ENCODE peak calls at places on chromosome 22, in six cellular contexts. Y is A549, K is kidney, V is cardiac fibroblast, N is suprapubic skin, H is sigmoid colon. Z is an unnamed sample.

GRCh38 chr22:39468487-39469325 is 11.9 kb downstream of the MGAT3 start:
- DNase-seq in Y (no peak), K (no peak), V (no peak), N (no peak), H (no peak), Z (no peak)

GRCh38 chr22:39519681-39520053 is 695 bp upstream of the ATF4 start:
- DNase-seq in Y (peak), K (peak), V (no peak), N (no peak), H (peak), Z (peak)

GRCh38 chr22:20653012-20653794 is 120.7 kb upstream of the SERPIND1 start:
- DNase-seq in Y (no peak), K (peak), V (no peak), N (no peak), H (peak), Z (no peak)

GRCh38 chr22:24109649-24110048 is 71.6 kb upstream of the SUSD2 start:
- DNase-seq in Y (no peak), K (no peak), V (no peak), N (no peak), H (no peak), Z (no peak)

GRCh38 chr22:44463151-44463550 is 34.9 kb downstream of the RTL6 start:
- DNase-seq in Y (no peak), K (peak), V (no peak), N (no peak), H (no peak), Z (no peak)

GRCh38 chr22:40627612-40628011 is 8.9 kb downstream of the MRTFA start:
- DNase-seq in Y (no peak), K (no peak), V (no peak), N (no peak), H (no peak), Z (no peak)

GRCh38 chr22:18005201-18005926 is 19.0 kb downstream of the MICAL3 start:
- DNase-seq in Y (no peak), K (no peak), V (no peak), N (no peak), H (no peak), Z (no peak)

GRCh38 chr22:40281717-40282116 is 64.6 kb upstream of the ADSL start:
- DNase-seq in Y (no peak), K (no peak), V (no peak), N (no peak), H (no peak), Z (no peak)

GRCh38 chr22:38471237-38471636 is 3.3 kb downstream of the KDELR3 start:
- DNase-seq in Y (no peak), K (peak), V (no peak), N (no peak), H (no peak), Z (no peak)

GRCh38 chr22:40855960-40856512 is 403 bp downstream of the ST13 start:
- DNase-seq in Y (peak), K (peak), V (peak), N (no peak), H (peak), Z (no peak)

GRCh38 chr22:45549739-45550138 is 47.1 kb downstream of the FBLN1 start:
- DNase-seq in Y (no peak), K (peak), V (peak), N (no peak), H (no peak), Z (no peak)

GRCh38 chr22:38694049-38694448 is 6.7 kb downstream of the JOSD1 start:
- DNase-seq in Y (no peak), K (no peak), V (no peak), N (no peak), H (no peak), Z (no peak)

GRCh38 chr22:44583854-44584253 is 85.8 kb upstream of the RTL6 start:
- DNase-seq in Y (no peak), K (peak), V (no peak), N (peak), H (peak), Z (no peak)

GRCh38 chr22:21982338-21982965 is at the start of gene TOP3B:
- DNase-seq in Y (peak), K (peak), V (peak), N (peak), H (peak), Z (peak)

GRCh38 chr22:45629469-45630089 is 42.1 kb upstream of the ATXN10 start:
- DNase-seq in Y (no peak), K (peak), V (no peak), N (no peak), H (no peak), Z (no peak)

GRCh38 chr22:19965771-19966709 is 24.4 kb upstream of the TXNRD2 start:
- DNase-seq in Y (no peak), K (peak), V (no peak), N (no peak), H (no peak), Z (peak)

GRCh38 chr22:43449205-43449830 is 37.5 kb downstream of the MPPED1 start:
- DNase-seq in Y (no peak), K (no peak), V (no peak), N (no peak), H (no peak), Z (no peak)

GRCh38 chr22:39414886-39415285 is 15.3 kb downstream of the TAB1 start:
- DNase-seq in Y (no peak), K (peak), V (no peak), N (no peak), H (no peak), Z (no peak)

DNA sequence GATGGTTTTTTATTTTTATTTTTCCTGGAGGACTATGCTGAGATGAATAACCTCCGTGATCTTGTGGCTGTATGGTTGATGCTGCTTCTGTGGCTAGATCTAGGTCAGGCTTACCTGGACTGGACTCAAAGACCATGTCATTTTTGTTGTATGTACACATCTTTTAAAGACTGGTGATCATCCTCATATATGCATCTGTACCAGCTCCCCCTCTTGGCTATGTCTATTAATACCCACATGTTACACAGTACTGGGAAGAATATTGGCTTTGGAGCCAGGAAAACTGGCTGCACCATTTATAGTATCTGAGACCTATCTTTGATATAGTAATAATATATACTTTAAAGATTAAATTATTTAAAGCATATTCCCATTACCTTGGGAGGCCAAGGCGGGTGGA is 18.4 kb upstream of the PITPNB start:
- DNase-seq in Y (no peak), K (no peak), V (no peak), N (no peak), H (no peak), Z (peak)
- TF ChIP-seq CTCF in Y (no peak), K (no peak), V (peak), N (no peak), H (no peak), Z (no peak)

DNA sequence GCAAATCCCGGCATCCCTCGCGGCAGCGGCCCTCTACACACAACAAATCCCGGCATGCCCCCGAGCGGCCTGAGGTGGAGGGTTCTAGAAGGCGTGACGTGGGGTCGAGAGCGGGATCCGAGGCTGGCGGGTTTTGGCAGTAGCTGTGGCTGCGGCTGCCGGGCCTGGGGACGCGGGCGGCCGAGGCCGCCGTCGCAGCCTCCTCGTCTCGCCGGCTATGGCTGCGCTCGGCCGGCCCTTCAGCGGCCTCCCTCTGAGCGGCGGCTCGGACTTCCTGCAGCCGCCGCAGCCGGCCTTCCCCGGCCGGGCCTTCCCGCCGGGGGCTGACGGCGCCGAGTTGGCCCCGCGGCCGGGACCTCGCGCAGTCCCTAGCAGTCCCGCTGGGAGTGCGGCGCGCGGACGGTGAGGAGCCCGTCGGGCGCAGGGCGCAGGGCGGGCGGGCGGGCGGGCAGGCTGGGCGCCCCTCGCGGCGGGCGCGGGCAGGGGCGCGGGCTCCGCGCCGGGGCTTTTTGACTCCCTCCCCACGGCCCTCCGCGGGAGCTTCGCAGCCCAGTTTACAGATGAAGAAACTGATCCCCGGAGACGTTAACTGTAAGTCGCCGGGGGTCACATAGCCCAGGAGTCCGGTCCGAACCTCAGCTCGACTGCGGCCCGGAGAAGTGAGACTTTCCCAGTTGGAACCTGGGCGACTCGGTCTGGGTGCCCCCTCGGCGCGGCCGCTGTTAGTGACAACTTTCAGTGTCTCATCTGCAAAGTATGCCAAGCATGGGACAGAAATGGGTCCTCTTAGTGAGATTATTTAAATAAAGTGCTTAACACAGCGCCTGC is at the start of gene CCDC117:
- DNase-seq in Y (peak), K (peak), V (peak), N (peak), H (peak), Z (peak)
- H3K4me3 ChIP-seq in Y (peak), K (peak), V (peak), N (peak), H (peak), Z (peak)

DNA sequence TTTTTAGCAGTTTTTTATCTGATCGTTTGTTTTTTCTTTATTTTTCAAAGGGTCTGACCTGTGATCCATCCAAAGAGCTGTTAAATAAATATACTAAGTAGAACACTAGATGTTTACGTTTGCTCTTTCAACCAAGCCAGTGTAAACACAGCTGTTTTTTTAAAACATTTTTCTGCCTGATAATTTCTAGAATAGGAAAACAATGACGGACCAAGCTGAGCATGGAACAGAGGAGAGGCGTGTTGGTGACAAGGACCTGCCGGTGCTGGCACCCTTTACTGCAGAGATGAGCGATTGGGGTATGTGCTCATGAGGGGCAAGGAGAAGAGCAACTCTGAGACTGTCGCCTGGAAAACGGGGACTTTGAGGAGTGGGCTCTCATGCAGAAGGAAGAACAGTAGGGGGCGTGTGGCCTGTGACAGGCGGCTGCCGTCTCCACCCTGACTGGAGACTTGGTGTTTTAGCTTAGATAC is 28.6 kb upstream of the PANX2 start:
- DNase-seq in Y (no peak), K (no peak), V (no peak), N (no peak), H (peak), Z (no peak)
- TF ChIP-seq CTCF in Y (no peak), K (no peak), V (no peak), N (no peak), H (no peak), Z (no peak)

GRCh38 chr22:35835267-35835997 is 117.8 kb downstream of the APOL5 start:
- DNase-seq in Y (no peak), K (no peak), V (peak), N (no peak), H (no peak), Z (peak)

GRCh38 chr22:35835998-35836691 is 118.5 kb downstream of the APOL5 start:
- DNase-seq in Y (peak), K (no peak), V (peak), N (no peak), H (peak), Z (peak)

GRCh38 chr22:35838849-35839646 is 121.4 kb downstream of the APOL5 start:
- DNase-seq in Y (peak), K (no peak), V (peak), N (no peak), H (peak), Z (peak)

GRCh38 chr22:35839811-35840739 is 122.4 kb downstream of the APOL5 start:
- DNase-seq in Y (peak), K (peak), V (peak), N (peak), H (peak), Z (peak)

GRCh38 chr22:35837328-35837727 is 119.7 kb downstream of the APOL5 start:
- DNase-seq in Y (no peak), K (no peak), V (peak), N (no peak), H (no peak), Z (no peak)
- H3K4me3 ChIP-seq in Y (peak), K (no peak), V (peak), N (no peak), H (no peak), Z (peak)

DNA sequence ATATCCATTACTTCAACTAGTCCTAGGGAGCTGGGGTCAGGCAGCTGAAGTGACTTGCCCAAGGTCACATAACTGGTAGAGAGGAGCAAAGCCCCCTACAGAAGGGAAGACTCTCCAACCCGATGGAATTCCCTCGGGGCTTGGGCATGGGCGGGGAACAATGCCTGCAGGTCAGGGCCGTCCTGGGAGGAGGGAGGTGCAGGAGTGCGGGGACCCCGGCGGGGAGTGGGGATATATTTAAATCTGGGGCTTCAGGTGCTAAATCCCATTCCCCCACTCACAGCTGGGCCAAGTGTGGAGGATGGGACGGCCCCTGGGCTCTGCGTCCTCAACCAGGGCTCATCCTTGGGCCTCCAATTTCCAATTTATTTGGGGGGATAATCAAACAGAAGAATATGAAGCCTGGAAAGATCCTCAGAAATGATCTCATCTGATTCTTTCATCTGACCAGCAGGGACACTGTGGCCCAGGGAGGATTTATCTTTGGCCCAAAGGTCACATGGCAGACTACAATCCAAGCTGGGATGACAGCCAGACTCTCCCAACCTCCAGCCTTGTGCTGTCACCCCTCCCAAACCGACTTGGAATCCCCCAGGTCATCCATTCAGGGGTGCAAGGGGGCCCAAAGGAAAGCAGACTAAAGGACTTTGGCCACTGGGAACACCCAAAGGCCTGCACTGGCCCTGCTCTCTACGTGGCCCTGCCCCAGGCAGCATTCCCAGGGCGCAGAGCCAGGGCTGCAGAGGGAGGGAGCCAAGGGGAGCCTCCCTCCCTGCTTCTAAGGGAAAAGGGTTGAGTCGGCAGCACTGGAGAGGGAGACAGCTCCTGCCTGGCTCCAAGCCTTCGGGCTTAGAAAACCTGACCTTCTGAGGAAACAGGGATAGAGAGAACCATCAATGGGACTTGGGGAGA is 8.7 kb upstream of the C1QTNF6 start:
- DNase-seq in Y (peak), K (peak), V (peak), N (peak), H (peak), Z (peak)
- TF ChIP-seq CTCF in Y (no peak), K (no peak), V (no peak), N (no peak), H (peak), Z (peak)

GRCh38 chr22:25564979-25565677 is 653 bp downstream of the GRK3 start:
- DNase-seq in Y (peak), K (peak), V (peak), N (no peak), H (peak), Z (peak)

GRCh38 chr22:25567305-25567704 is 2.8 kb downstream of the GRK3 start:
- DNase-seq in Y (no peak), K (no peak), V (no peak), N (no peak), H (no peak), Z (no peak)

GRCh38 chr22:25564320-25564978 is at the start of gene GRK3:
- DNase-seq in Y (peak), K (peak), V (peak), N (peak), H (peak), Z (peak)

GRCh38 chr22:25563757-25564319 is 637 bp upstream of the GRK3 start:
- DNase-seq in Y (no peak), K (no peak), V (no peak), N (no peak), H (peak), Z (no peak)

GRCh38 chr22:25566812-25567211 is 2.3 kb downstream of the GRK3 start:
- DNase-seq in Y (no peak), K (no peak), V (no peak), N (no peak), H (no peak), Z (no peak)
- H3K4me3 ChIP-seq in Y (no peak), K (no peak), V (no peak), N (peak), H (no peak), Z (no peak)

GRCh38 chr22:42313804-42314581 is 43.5 kb upstream of the TCF20 start:
- DNase-seq in Y (peak), K (no peak), V (peak), N (no peak), H (peak), Z (peak)
- TF ChIP-seq CTCF in Y (peak), K (peak), V (peak), N (no peak), H (peak), Z (peak)

GRCh38 chr22:47777426-47777825 is 1015.0 kb downstream of the TBC1D22A start:
- DNase-seq in Y (no peak), K (no peak), V (no peak), N (no peak), H (no peak), Z (no peak)

GRCh38 chr22:47775686-47776085 is 1013.2 kb downstream of the TBC1D22A start:
- DNase-seq in Y (no peak), K (no peak), V (no peak), N (no peak), H (no peak), Z (no peak)

GRCh38 chr22:47773635-47774034 is 1011.2 kb downstream of the TBC1D22A start:
- DNase-seq in Y (no peak), K (no peak), V (no peak), N (no peak), H (no peak), Z (no peak)

GRCh38 chr22:47776329-47776728 is 1013.9 kb downstream of the TBC1D22A start:
- DNase-seq in Y (no peak), K (peak), V (no peak), N (no peak), H (no peak), Z (no peak)

DNA sequence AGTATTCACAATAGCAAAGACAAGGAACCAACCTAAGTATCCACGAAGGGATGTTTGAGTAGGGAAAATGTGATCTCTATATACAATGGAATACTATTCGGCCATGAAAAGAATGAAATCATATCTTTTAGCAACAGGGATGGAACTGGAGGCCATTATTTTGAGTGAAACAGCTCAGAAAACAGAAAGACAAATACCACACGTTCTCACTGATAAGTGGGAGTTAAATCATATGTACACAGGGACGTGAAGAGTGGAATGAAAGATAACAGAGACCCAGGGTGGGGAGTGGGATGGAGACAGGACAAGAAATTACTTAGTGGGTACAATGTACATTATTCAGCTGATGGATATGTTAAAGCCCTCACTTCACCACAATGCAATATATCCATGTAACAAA is 1012.7 kb downstream of the TBC1D22A start:
- DNase-seq in Y (no peak), K (no peak), V (no peak), N (no peak), H (no peak), Z (no peak)
- H3K4me3 ChIP-seq in Y (no peak), K (no peak), V (no peak), N (no peak), H (no peak), Z (no peak)